ENCODE peak calls at places on chromosomes 11 and 22, in six cellular contexts. W is foreskin fibroblast, B is prostate gland, A is tibial artery, I is body of pancreas, E is ovary. H is an unnamed sample.

GRCh38 chr11:12712132-12712531 is 37.9 kb downstream of the TEAD1 start:
- DNase-seq in E (no peak), W (no peak), I (no peak), A (no peak), B (no peak), H (no peak)

GRCh38 chr11:61766353-61766841 is 14.0 kb downstream of the MYRF start:
- DNase-seq in B (no peak), A (no peak), I (no peak), W (no peak), E (no peak), H (no peak)

GRCh38 chr11:1153105-1153950 is 4.4 kb upstream of the MUC5AC start:
- DNase-seq in W (no peak), B (no peak), A (peak), I (no peak), E (no peak), H (no peak)

GRCh38 chr11:14904745-14905103 is 12.7 kb upstream of the CYP2R1 start:
- DNase-seq in B (peak), A (peak), W (peak), I (peak), E (peak), H (peak)

GRCh38 chr22:19178065-19178658 is 374 bp downstream of the SLC25A1 start:
- DNase-seq in B (no peak), A (no peak), E (peak), I (peak), W (no peak), H (peak)

GRCh38 chr11:47359586-47359985 is 7.1 kb upstream of the MYBPC3 start:
- DNase-seq in B (no peak), E (no peak), I (no peak), A (no peak), W (no peak), H (no peak)

GRCh38 chr11:16785520-16786128 is 47.2 kb downstream of the C11orf58 start:
- DNase-seq in A (peak), W (peak), B (peak), I (peak), E (peak), H (peak)

GRCh38 chr11:57313788-57314135 is 11.0 kb downstream of the TNKS1BP1 start:
- DNase-seq in W (no peak), A (no peak), B (no peak), E (no peak), I (no peak), H (peak)

GRCh38 chr11:67463680-67464410 is 5.2 kb downstream of the TMEM134 start:
- DNase-seq in E (no peak), A (peak), W (no peak), I (peak), B (no peak), H (peak)

GRCh38 chr11:19552684-19553083 is 160.0 kb upstream of the NAV2 start:
- DNase-seq in A (no peak), B (no peak), E (no peak), I (no peak), W (no peak), H (no peak)

GRCh38 chr11:19160839-19161238 is 40.9 kb downstream of the CSRP3 start:
- DNase-seq in E (no peak), A (no peak), W (no peak), I (no peak), B (no peak), H (no peak)

GRCh38 chr11:63901660-63902059 is 15.3 kb downstream of the RCOR2 start:
- DNase-seq in E (no peak), A (no peak), W (no peak), B (no peak), I (no peak), H (no peak)

GRCh38 chr11:17076517-17077239 is 789 bp downstream of the RPS13 start:
- DNase-seq in I (peak), W (no peak), B (no peak), A (no peak), E (no peak), H (no peak)

DNA sequence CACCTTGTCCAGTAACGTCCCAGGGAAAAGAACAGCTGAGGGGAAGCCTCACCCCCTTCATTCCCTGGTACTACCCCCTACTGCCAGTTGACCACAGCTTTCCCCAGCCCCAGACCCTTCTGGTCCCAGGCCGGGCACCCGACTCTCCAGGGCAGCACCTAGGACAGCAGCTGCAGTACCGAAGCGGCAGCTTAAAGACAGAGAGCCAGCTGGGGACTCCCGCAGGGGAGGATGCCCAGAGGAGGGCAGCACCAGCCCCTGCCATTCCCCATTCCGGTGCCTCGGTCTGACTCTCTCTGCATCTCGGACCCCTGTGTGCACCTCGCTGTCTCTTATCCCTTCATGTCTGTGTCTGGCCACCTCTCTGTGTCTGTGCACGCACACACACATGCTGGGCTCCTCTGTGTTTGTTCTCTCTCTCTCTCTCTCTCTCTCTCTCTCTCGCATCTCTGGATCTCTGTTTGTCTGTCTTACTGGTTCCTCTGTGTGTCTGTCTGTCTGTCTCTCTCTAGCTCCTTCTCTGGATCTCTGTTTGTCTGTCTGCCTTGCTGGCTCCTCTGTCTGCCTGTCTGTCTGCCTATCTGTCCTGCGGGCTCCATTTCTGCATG is 9.4 kb downstream of the IGSF9B start:
- DNase-seq in I (no peak), A (peak), B (no peak), E (no peak), W (peak), H (peak)
- H3K4me3 ChIP-seq in I (no peak), A (no peak), B (no peak), E (no peak), W (no peak), H (no peak)

GRCh38 chr11:27722945-27723344 is 22.7 kb upstream of the BDNF start:
- DNase-seq in A (no peak), B (no peak), I (no peak), W (no peak), E (no peak), H (no peak)

GRCh38 chr11:27721505-27722116 is 21.4 kb upstream of the BDNF start:
- DNase-seq in I (no peak), A (no peak), E (no peak), W (no peak), B (no peak), H (no peak)

GRCh38 chr11:27726981-27727380 is 26.7 kb upstream of the BDNF start:
- DNase-seq in W (no peak), A (no peak), I (no peak), E (no peak), B (no peak), H (no peak)

GRCh38 chr11:27722117-27722844 is 22.0 kb upstream of the BDNF start:
- DNase-seq in B (no peak), A (no peak), W (no peak), E (no peak), I (no peak), H (no peak)

GRCh38 chr11:27723685-27724084 is 23.4 kb upstream of the BDNF start:
- DNase-seq in B (no peak), E (no peak), A (no peak), W (no peak), I (no peak), H (no peak)
- TF ChIP-seq CTCF in B (no peak), E (no peak), A (no peak), W (peak), I (no peak), H (no peak)

DNA sequence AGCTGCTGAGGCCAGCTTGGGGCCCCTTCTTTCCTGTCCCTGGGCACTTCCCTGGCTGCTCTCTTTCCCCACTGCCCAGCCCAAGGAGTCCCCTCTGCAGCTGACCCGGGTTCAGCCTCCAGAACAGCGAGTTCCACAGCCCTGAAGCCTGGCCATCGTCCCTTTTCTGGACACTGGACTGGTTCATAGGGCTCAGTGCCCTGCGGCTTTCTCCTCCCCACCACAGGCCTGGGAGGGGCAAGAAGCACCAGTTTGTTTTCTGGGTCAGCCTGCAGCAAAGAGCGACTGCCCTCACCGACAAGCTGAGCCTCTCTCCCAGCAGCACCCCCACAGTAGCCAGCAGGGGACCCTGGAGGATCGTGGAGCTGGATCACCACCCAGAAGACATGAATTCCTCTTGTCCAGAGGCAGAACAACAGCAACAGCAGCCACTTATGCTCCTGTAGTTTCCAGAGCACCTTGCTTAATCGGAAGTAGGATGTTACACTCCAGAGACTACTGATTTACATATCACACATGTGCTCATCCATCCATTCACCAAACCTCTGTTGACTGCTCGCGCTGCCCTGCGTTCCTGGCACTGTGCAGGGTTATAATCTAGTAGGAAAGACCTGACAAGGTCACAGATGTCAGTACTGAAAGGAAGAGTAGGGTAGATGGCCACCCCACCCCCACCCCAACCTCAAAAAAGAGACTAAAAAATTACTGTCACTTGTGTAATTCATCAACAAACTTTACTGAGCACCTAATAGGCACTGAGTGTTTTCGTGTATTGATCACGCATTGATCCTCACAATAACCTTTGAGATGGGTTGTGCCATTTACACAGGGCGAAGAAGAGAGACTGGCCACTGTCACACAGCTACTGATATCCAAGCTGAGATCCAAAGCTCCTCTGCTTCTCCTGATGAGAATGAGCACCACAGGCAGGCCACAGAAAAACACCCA is 13.0 kb upstream of the CXCR5 start:
- DNase-seq in I (no peak), B (peak), A (peak), W (no peak), E (peak), H (no peak)
- H3K4me3 ChIP-seq in I (no peak), B (peak), A (peak), W (peak), E (no peak), H (peak)

GRCh38 chr11:9314291-9315077 is at the start of gene TMEM41B:
- DNase-seq in W (peak), E (peak), A (peak), B (peak), I (peak), H (peak)
- TF ChIP-seq CTCF in W (peak), E (no peak), A (no peak), B (peak), I (no peak), H (no peak)

GRCh38 chr11:102561636-102562035 is 31.1 kb upstream of the MMP7 start:
- DNase-seq in B (no peak), I (no peak), W (no peak), E (no peak), A (no peak), H (no peak)

GRCh38 chr11:102559839-102560238 is 29.3 kb upstream of the MMP7 start:
- DNase-seq in B (no peak), I (no peak), E (no peak), W (no peak), A (no peak), H (no peak)

GRCh38 chr11:102564110-102564509 is 33.6 kb upstream of the MMP7 start:
- DNase-seq in I (no peak), B (no peak), A (no peak), W (peak), E (no peak), H (no peak)

GRCh38 chr11:102555091-102555490 is 24.5 kb upstream of the MMP7 start:
- DNase-seq in W (no peak), I (no peak), A (no peak), B (no peak), E (no peak), H (no peak)

GRCh38 chr11:102560555-102561011 is 30.0 kb upstream of the MMP7 start:
- DNase-seq in E (peak), A (no peak), B (peak), W (peak), I (no peak), H (no peak)
- H3K4me3 ChIP-seq in E (peak), A (peak), B (peak), W (peak), I (no peak), H (peak)

DNA sequence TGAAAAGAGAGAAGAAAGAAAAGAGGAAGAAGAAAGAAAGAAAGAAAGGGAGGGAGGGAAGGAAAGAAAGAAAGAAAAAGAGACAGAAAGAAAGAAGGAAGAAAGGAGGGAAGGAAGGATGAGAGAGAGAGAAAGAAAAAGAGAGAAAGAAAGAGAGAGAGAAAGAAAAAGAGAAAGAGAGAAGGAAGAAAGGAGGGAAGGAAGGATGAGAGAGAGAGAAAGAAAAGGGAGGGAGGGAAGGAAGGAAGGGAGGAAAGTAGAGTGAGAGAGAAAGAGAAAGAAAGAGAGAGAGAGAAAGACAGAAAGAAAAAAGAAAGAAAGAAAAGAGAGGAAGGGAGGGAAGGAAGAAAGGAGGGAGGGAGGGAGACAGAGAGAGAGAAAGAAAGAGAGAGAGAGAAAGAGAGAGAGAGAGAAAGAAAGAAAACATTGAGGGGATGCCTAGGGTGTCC is 11.5 kb upstream of the RAC2 start:
- DNase-seq in E (no peak), I (no peak), W (no peak), A (no peak), B (no peak), H (no peak)
- TF ChIP-seq CTCF in E (no peak), I (no peak), W (no peak), A (no peak), B (no peak), H (no peak)

DNA sequence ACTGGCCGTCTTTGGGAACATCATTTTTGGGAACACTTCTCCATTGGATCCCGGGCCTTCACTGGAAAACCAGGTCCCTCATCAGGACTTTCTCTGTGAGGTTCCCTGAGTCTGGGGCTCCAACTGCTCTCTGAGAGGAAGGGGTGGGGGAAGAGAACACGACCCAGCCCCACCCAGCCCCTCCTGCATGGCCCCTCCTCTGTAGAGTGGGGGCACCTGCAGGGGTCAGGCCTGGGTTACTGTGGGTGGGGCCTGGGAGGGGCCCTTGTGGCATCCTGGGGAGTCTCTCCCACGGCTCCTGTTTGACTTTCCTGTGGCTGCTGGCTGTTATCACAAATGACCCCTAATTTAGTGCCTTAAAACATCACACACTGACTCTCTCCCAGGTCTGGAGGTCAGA is 36.3 kb downstream of the IGLL5 start:
- DNase-seq in E (no peak), W (no peak), B (no peak), I (no peak), A (no peak), H (no peak)
- H3K4me3 ChIP-seq in E (no peak), W (no peak), B (no peak), I (no peak), A (no peak), H (no peak)

DNA sequence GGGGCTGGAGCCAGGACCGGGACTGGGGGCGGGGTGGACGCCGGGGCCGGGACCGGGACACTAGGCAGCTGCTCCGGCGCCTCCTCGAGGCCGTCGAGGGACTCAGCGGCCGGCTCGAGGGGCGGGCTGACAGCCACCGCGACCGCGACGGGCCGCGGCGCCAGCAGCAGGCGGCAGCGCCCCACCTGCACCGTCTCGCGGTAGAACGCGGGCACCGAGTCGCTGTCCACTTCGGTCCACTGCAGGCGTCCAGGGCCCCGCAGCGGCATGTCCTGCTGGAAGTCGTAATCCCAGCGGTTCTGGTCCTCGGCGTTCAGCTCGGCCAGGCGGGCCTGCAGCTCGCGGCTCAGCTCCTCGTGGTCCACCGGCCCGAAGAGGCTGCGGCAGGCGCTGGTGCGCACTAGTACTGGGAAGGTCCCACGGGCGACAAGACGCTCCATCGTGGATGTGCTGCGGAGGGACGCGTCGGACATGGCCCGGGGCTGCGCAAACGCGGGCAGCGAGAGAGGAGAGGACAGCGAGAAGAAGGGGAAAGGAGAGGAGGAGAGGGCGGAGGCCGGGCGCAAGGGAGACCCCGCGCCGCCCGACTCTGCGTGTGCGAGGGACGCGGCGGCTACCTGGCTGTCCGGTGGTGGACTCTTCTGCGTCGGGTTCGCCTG is 429 bp downstream of the CDKN1C start:
- DNase-seq in A (peak), B (peak), W (peak), I (peak), E (peak), H (peak)
- TF ChIP-seq CTCF in A (peak), B (peak), W (no peak), I (peak), E (no peak), H (peak)

H was measured in psoas muscle.